ENCODE peak calls at places on chromosomes 4 and X, in nine cellular contexts. E is Caco-2; T is tibial nerve; W is cardiac muscle cell; H is fibroblast of lung; O is CD4-positive, alpha-beta memory T cell; L is A549; S is neuronal stem cell; K is breast epithelium. N is an unnamed sample.

GRCh38 chrX:66717926-66718325 is 79.0 kb upstream of the EDA2R start:
- DNase-seq in H (no peak), K (no peak), S (no peak), W (no peak), O (no peak), T (no peak), E (no peak), L (no peak), N (no peak)

GRCh38 chr4:81465668-81466357 is 5.9 kb downstream of the RASGEF1B start:
- DNase-seq in T (no peak), E (no peak), S (no peak), L (no peak), W (peak; percentile 16), H (no peak), K (no peak), O (no peak), N (no peak)

GRCh38 chr4:174521800-174522182 is 497 bp downstream of the HPGD start:
- DNase-seq in K (no peak), S (peak; percentile 24), L (peak; percentile 70), E (peak; percentile 45), H (no peak), T (no peak), O (peak; percentile 39), W (no peak), N (peak; percentile 37)

GRCh38 chrX:37958493-37959211 is 47.7 kb upstream of the SYTL5 start:
- DNase-seq in W (peak; percentile 1), K (no peak), E (peak; percentile 46), S (no peak), O (no peak), H (peak; percentile 52), L (no peak), T (no peak), N (no peak)

GRCh38 chrX:11757729-11758399 is at the start of gene MSL3:
- DNase-seq in O (no peak), L (peak; percentile 58), T (peak; percentile 35), E (peak; percentile 63), S (peak; percentile 52), H (peak; percentile 73), K (peak; percentile 19), W (peak; percentile 83), N (peak; percentile 76)

GRCh38 chrX:151370906-151371305 is 26.1 kb upstream of the VMA21 start:
- DNase-seq in K (no peak), T (no peak), S (no peak), W (peak; percentile 8), O (no peak), H (no peak), L (peak; percentile 4), E (no peak), N (peak; percentile 14)

GRCh38 chr4:112422644-112423043 is 93.3 kb downstream of the NEUROG2 start:
- DNase-seq in O (no peak), H (no peak), E (no peak), T (no peak), L (no peak), K (no peak), W (no peak), S (no peak), N (no peak)

GRCh38 chrX:103464774-103465117 is 54.5 kb downstream of the RAB40A start:
- DNase-seq in T (peak; percentile 72), E (peak; percentile 78), S (peak; percentile 51), W (peak; percentile 83), L (peak; percentile 71), K (peak; percentile 39), O (peak; percentile 78), H (peak; percentile 53), N (peak; percentile 74)

GRCh38 chr4:186104114-186104894 is at the start of gene FAM149A:
- DNase-seq in L (no peak), H (peak; percentile 6), E (peak; percentile 79), K (no peak), W (peak; percentile 37), O (peak; percentile 48), S (no peak), T (no peak), N (peak; percentile 75)

GRCh38 chr4:108272566-108272965 is 103.8 kb upstream of the LEF1 start:
- DNase-seq in S (no peak), T (no peak), E (no peak), L (no peak), K (no peak), O (no peak), H (peak; percentile 90), W (no peak), N (no peak)

GRCh38 chr4:108276690-108277089 is 108.0 kb upstream of the LEF1 start:
- DNase-seq in O (no peak), E (no peak), K (no peak), T (no peak), S (no peak), L (no peak), W (no peak), H (no peak), N (no peak)

GRCh38 chr4:108270466-108271450 is 102.0 kb upstream of the LEF1 start:
- DNase-seq in T (no peak), O (no peak), E (no peak), S (no peak), K (no peak), W (no peak), L (no peak), H (peak; percentile 89), N (no peak)

DNA sequence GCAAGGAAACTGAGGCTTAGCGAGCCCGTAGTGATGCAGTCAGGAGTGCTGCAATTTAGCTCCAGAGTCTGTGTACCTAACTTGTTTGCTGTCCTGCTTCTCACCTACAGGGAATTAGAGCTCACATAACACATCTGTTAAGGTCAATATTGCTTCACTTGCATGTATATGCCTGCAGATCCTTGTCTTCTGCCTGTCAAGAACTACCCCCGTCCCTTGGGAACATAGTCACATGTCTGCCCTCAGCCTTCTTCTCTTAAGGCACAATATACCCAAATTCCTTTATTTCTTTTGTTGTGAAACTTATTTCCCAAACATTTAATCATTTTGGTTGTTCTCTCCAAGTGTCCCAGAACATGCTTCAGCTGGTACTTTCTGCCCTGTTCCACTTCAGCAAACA is 103.3 kb upstream of the LEF1 start:
- DNase-seq in K (no peak), E (no peak), T (no peak), L (no peak), H (no peak), W (no peak), S (no peak), O (no peak), N (no peak)
- H3K9me3 ChIP-seq in K (no peaks in the 10 kb centered on the region), E (no peaks in the 10 kb centered on the region), T (no peaks in the 10 kb centered on the region), L (no peaks in the 10 kb centered on the region), H (no peaks in the 10 kb centered on the region), W (no peaks in the 10 kb centered on the region), S (no peaks in the 10 kb centered on the region), O (no peaks in the 10 kb centered on the region), N (no peaks in the 10 kb centered on the region)

DNA sequence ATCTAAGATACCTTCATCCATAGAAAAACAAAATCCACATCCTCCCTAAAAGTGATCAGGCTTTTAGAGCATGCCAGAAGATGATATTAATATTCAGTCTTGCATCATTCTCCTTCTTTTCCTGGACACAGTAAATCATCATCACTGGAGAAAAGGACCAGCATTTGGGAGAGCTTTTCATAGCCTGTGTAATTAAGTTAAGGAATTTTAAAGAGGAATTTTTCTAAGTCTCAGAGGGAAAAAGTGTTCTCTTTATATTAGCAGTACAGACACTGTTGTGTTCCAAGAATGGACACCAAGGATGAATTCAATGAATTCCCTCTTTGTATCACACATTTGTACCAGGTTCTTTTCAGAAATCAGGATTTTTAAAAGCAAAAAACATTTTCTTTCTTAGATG is 665 bp downstream of the SCRG1 start:
- DNase-seq in T (no peak), E (no peak), H (no peak), K (no peak), L (no peak), O (no peak), S (no peak), W (no peak), N (no peak)
- H3K4me3 ChIP-seq in T (no peak overlapping the region), E (no peak overlapping the region), H (peak overlapping the region; percentile 26), K (no peak overlapping the region), L (no peak overlapping the region), O (no peak overlapping the region), S (no peak overlapping the region), W (no peak overlapping the region), N (no peak overlapping the region)

GRCh38 chr4:74627093-74627492 is 167.2 kb downstream of the BTC start:
- DNase-seq in E (no peak), O (no peak), S (no peak), T (no peak), W (no peak), H (no peak), K (no peak), L (no peak), N (no peak)

GRCh38 chr4:74627516-74627915 is 166.8 kb downstream of the BTC start:
- DNase-seq in W (no peak), H (no peak), O (no peak), K (no peak), L (no peak), S (no peak), T (no peak), E (peak; percentile 14), N (no peak)

GRCh38 chr4:74624351-74625151 is 169.8 kb downstream of the BTC start:
- DNase-seq in S (no peak), W (no peak), O (no peak), K (no peak), L (peak; percentile 84), E (no peak), H (peak; percentile 95), T (no peak), N (no peak)

GRCh38 chr4:74623041-74623440 is 171.3 kb downstream of the BTC start:
- DNase-seq in K (no peak), W (peak; percentile 34), O (no peak), L (peak; percentile 88), T (no peak), E (peak; percentile 65), H (no peak), S (peak; percentile 8), N (peak; percentile 9)

DNA sequence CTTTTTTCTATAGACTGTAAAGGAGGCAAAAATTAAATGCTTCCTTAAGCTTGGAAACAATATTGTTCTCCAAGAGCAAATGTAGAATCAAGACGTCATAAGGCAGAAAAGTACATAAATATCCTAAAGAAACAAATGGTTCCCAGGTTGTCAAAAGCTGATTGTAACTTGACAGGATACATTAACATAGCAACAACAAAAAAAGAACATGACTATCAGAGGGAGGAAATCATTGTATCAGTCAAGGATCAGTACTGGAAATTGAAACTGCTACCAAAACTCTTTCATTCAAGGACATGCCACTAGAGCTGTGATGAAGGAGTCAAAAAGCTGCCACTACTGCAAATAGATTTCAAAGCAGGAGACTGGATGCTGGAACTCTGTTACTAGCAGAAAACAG is 168.3 kb downstream of the BTC start:
- DNase-seq in L (no peak), T (no peak), E (no peak), H (no peak), S (no peak), O (no peak), W (no peak), K (no peak), N (no peak)
- H3K4me1 ChIP-seq in L (peaks cover 80% of the 10 kb centered on the region), T (no peaks in the 10 kb centered on the region), E (peaks cover 96% of the 10 kb centered on the region), H (peaks cover 11% of the 10 kb centered on the region), S (no peaks in the 10 kb centered on the region), O (peaks cover 24% of the 10 kb centered on the region), W (peaks cover under 1% of the 10 kb centered on the region), K (no peaks in the 10 kb centered on the region), N (no peaks in the 10 kb centered on the region)

GRCh38 chr4:18198653-18199052 is 177.1 kb upstream of the LCORL start:
- DNase-seq in W (no peak), T (no peak), H (no peak), E (no peak), S (no peak), L (no peak), K (no peak), O (no peak), N (no peak)

GRCh38 chr4:18192901-18193300 is 171.3 kb upstream of the LCORL start:
- DNase-seq in H (no peak), L (no peak), S (no peak), W (no peak), K (no peak), T (no peak), O (no peak), E (no peak), N (no peak)

GRCh38 chr4:18197467-18197866 is 175.9 kb upstream of the LCORL start:
- DNase-seq in T (no peak), O (no peak), H (no peak), W (no peak), S (no peak), K (no peak), L (no peak), E (no peak), N (no peak)

GRCh38 chr4:18194278-18194677 is 172.7 kb upstream of the LCORL start:
- DNase-seq in E (no peak), S (no peak), W (no peak), K (no peak), T (no peak), O (no peak), H (no peak), L (no peak), N (no peak)
- H3K9me3 ChIP-seq in E (no peaks in the 10 kb centered on the region), S (no peaks in the 10 kb centered on the region), W (no peaks in the 10 kb centered on the region), K (no peaks in the 10 kb centered on the region), T (no peaks in the 10 kb centered on the region), O (no peaks in the 10 kb centered on the region), H (no peaks in the 10 kb centered on the region), L (no peaks in the 10 kb centered on the region), N (no peaks in the 10 kb centered on the region)

N was measured in HAP-1.